ENCODE peak calls at places on chromosomes 5 and 9, in four cellular contexts. One of them, this sample, is unnamed.

GRCh38 chr5:73170522-73170921 is 2.5 kb upstream of the TMEM174 start:
- DNase-seq in K562: peak; percentile 25
- DNase-seq in IMR-90: peak; percentile 7
- DNase-seq in endothelial cell of umbilical vein: peak; percentile 62
- DNase-seq in this sample: peak; percentile 11

GRCh38 chr5:77138981-77139380 is 51.9 kb upstream of the ZBED3 start:
- DNase-seq in endothelial cell of umbilical vein: no peak
- DNase-seq in K562: no peak
- DNase-seq in IMR-90: peak; percentile 10
- DNase-seq in this sample: no peak

GRCh38 chr9:79408617-79409016 is 163.1 kb upstream of the TLE4 start:
- DNase-seq in IMR-90: peak; percentile 47
- DNase-seq in endothelial cell of umbilical vein: no peak
- DNase-seq in K562: no peak
- DNase-seq in this sample: no peak

GRCh38 chr5:172640822-172641358 is at the start of gene NEURL1B:
- DNase-seq in K562: peak; percentile 99
- DNase-seq in endothelial cell of umbilical vein: peak; percentile 33
- DNase-seq in IMR-90: peak; percentile 43
- DNase-seq in this sample: no peak

GRCh38 chr5:16784843-16785791 is 151.0 kb downstream of the MYO10 start:
- DNase-seq in IMR-90: peak; percentile 31
- DNase-seq in K562: no peak
- DNase-seq in endothelial cell of umbilical vein: no peak
- DNase-seq in this sample: no peak

GRCh38 chr5:41510176-41510831 is at the start of gene PLCXD3:
- DNase-seq in K562: no peak
- DNase-seq in IMR-90: no peak
- DNase-seq in endothelial cell of umbilical vein: no peak
- DNase-seq in this sample: no peak

GRCh38 chr9:93024646-93024910 is 33.9 kb upstream of the SUSD3 start:
- DNase-seq in IMR-90: no peak
- DNase-seq in endothelial cell of umbilical vein: no peak
- DNase-seq in K562: no peak
- DNase-seq in this sample: no peak

GRCh38 chr9:135090547-135090946 is 3.1 kb downstream of the OLFM1 start:
- DNase-seq in K562: no peak
- DNase-seq in IMR-90: no peak
- DNase-seq in endothelial cell of umbilical vein: no peak
- DNase-seq in this sample: no peak

GRCh38 chr5:115813719-115814118 is 2.7 kb downstream of the CDO1 start:
- DNase-seq in IMR-90: no peak
- DNase-seq in endothelial cell of umbilical vein: no peak
- DNase-seq in K562: no peak
- DNase-seq in this sample: no peak

GRCh38 chr9:136117291-136118060 is 1.2 kb downstream of the TMEM250 start:
- DNase-seq in endothelial cell of umbilical vein: no peak
- DNase-seq in IMR-90: no peak
- DNase-seq in K562: no peak
- DNase-seq in this sample: no peak

GRCh38 chr9:132409828-132410528 is at the start of gene CFAP77:
- DNase-seq in K562: peak; percentile 41
- DNase-seq in IMR-90: peak; percentile 39
- DNase-seq in endothelial cell of umbilical vein: peak; percentile 52
- DNase-seq in this sample: no peak

GRCh38 chr5:160799160-160799559 is 52.9 kb downstream of the ATP10B start:
- DNase-seq in endothelial cell of umbilical vein: no peak
- DNase-seq in IMR-90: no peak
- DNase-seq in K562: no peak
- DNase-seq in this sample: no peak

GRCh38 chr9:127518091-127518856 is 67.0 kb downstream of the LRSAM1 start:
- DNase-seq in IMR-90: no peak
- DNase-seq in endothelial cell of umbilical vein: peak; percentile 59
- DNase-seq in K562: no peak
- DNase-seq in this sample: no peak

GRCh38 chr9:127520941-127521918 is 69.9 kb downstream of the LRSAM1 start:
- DNase-seq in K562: no peak
- DNase-seq in IMR-90: peak; percentile 83
- DNase-seq in endothelial cell of umbilical vein: peak; percentile 90
- DNase-seq in this sample: no peak

GRCh38 chr9:127517620-127518019 is 66.3 kb downstream of the LRSAM1 start:
- DNase-seq in K562: no peak
- DNase-seq in endothelial cell of umbilical vein: no peak
- DNase-seq in IMR-90: no peak
- DNase-seq in this sample: no peak

GRCh38 chr9:127519301-127520166 is 68.2 kb downstream of the LRSAM1 start:
- DNase-seq in K562: no peak
- DNase-seq in endothelial cell of umbilical vein: peak; percentile 95
- DNase-seq in IMR-90: peak; percentile 98
- DNase-seq in this sample: no peak

GRCh38 chr9:127516835-127517607 is 65.7 kb downstream of the LRSAM1 start:
- DNase-seq in K562: no peak
- DNase-seq in IMR-90: no peak
- DNase-seq in endothelial cell of umbilical vein: no peak
- DNase-seq in this sample: no peak
- H3K9me1 ChIP-seq in K562: no peaks in the 10 kb centered on the region
- H3K9me1 ChIP-seq in IMR-90: peaks cover 27% of the 10 kb centered on the region
- H3K9me1 ChIP-seq in endothelial cell of umbilical vein: no peaks in the 10 kb centered on the region
- H3K9me1 ChIP-seq in this sample: no peaks in the 10 kb centered on the region

GRCh38 chr5:88872971-88873370 is 10.0 kb downstream of the MEF2C start:
- DNase-seq in endothelial cell of umbilical vein: no peak
- DNase-seq in IMR-90: no peak
- DNase-seq in K562: no peak
- DNase-seq in this sample: no peak
- H3K27ac ChIP-seq in endothelial cell of umbilical vein: no peak overlapping the region
- H3K27ac ChIP-seq in IMR-90: no peak overlapping the region
- H3K27ac ChIP-seq in K562: no peak overlapping the region
- H3K27ac ChIP-seq in this sample: no peak overlapping the region

GRCh38 chr5:15538516-15538915 is 38.5 kb downstream of the FBXL7 start:
- DNase-seq in IMR-90: no peak
- DNase-seq in endothelial cell of umbilical vein: no peak
- DNase-seq in K562: no peak
- DNase-seq in this sample: no peak
- H3K9me1 ChIP-seq in IMR-90: no peaks in the 10 kb centered on the region
- H3K9me1 ChIP-seq in endothelial cell of umbilical vein: no peaks in the 10 kb centered on the region
- H3K9me1 ChIP-seq in K562: no peaks in the 10 kb centered on the region
- H3K9me1 ChIP-seq in this sample: no peaks in the 10 kb centered on the region

DNA sequence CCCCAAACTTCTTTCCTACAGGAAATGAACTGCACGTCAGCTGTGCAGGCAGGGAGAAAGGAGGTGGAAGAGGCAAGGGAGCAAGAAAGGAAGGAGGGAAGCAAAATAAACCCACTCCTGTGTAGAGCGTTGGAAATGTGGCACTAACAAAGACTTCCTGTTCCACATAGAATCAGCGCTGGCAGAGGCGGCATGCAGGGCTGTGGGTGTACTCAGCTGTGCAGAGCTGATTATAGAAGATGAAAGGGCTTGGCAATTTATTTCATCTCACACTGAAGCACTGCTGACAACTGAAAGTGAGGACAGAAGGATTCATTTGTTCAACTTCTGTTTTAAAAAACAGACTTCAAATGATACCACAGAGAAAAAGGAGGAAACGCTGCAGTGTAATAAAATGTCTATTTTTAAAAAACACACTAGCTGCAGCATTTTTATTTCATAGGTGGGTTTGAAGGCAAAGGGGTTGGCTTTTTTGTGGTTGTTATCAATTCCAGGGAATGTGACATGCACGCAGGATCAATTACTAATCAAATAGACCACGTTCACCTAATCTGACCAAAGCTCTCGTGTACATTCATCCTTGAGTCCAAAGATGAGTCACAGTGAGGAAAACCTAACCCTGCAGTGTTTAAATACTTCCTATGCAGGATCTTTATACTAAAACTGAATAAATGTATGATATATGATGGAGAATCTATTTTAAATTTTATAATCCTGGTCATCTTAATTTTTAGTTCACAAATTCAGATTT is 583.5 kb downstream of the ZNF608 start:
- DNase-seq in IMR-90: peak; percentile 44
- DNase-seq in K562: no peak
- DNase-seq in endothelial cell of umbilical vein: peak; percentile 59
- DNase-seq in this sample: no peak
- H3K27ac ChIP-seq in IMR-90: no peak overlapping the region
- H3K27ac ChIP-seq in K562: no peak overlapping the region
- H3K27ac ChIP-seq in endothelial cell of umbilical vein: no peak overlapping the region
- H3K27ac ChIP-seq in this sample: no peak overlapping the region

GRCh38 chr9:16755467-16755866 is 115.0 kb downstream of the BNC2 start:
- DNase-seq in IMR-90: no peak
- DNase-seq in K562: no peak
- DNase-seq in endothelial cell of umbilical vein: no peak
- DNase-seq in this sample: no peak
- H3K9me1 ChIP-seq in IMR-90: no peaks in the 10 kb centered on the region
- H3K9me1 ChIP-seq in K562: no peaks in the 10 kb centered on the region
- H3K9me1 ChIP-seq in endothelial cell of umbilical vein: no peaks in the 10 kb centered on the region
- H3K9me1 ChIP-seq in this sample: no peaks in the 10 kb centered on the region

GRCh38 chr9:98482248-98482647 is 226.5 kb downstream of the GABBR2 start:
- DNase-seq in endothelial cell of umbilical vein: no peak
- DNase-seq in K562: no peak
- DNase-seq in IMR-90: no peak
- DNase-seq in this sample: no peak

GRCh38 chr9:98481676-98482075 is 226.2 kb upstream of the TBC1D2 start:
- DNase-seq in endothelial cell of umbilical vein: no peak
- DNase-seq in IMR-90: peak; percentile 39
- DNase-seq in K562: no peak
- DNase-seq in this sample: no peak

GRCh38 chr9:98477884-98478283 is 222.4 kb upstream of the TBC1D2 start:
- DNase-seq in IMR-90: no peak
- DNase-seq in K562: no peak
- DNase-seq in endothelial cell of umbilical vein: no peak
- DNase-seq in this sample: no peak

GRCh38 chr9:98479449-98479848 is 224.0 kb upstream of the TBC1D2 start:
- DNase-seq in K562: no peak
- DNase-seq in endothelial cell of umbilical vein: no peak
- DNase-seq in IMR-90: no peak
- DNase-seq in this sample: no peak

DNA sequence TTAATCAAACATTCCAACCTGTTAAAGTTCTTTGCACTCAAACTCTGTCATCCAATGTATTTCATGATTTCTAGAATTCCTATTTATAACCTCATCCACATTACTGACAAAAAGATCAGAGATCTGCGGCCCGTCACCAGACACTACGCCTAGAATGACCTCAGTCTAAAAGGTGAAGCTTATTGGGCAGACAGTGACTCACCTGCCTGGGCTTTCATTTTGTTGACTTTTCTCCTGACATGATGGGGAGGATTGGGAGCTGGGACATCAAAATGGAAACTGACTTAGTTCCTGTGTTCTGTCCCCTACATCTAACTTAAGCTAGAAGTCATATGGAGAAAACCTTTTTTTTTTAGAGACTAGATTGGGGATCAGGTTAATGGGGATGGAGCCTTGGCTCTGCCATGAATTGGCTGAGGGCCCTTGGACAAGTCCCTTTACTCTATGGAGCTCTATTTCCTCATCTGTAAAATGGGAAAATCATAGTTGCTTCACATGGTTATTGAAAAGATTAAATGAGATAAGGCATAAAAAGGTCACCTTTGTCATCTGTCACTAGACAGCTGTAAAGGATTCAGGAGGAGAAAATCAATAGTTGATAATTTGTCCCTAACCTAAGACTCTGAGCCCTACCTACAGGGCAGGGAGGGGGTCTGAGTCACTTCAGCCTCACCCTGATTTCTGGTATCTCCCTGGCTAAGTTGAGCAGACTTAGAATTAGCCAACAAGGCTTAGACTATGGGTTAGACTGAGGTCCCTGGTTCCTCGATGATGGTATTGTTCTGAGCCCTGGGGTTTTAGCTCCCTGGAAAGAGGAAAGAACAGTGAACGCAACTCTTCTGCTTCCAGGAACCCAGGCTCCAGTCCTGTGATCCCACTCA is 224.8 kb upstream of the TBC1D2 start:
- DNase-seq in IMR-90: peak; percentile 41
- DNase-seq in endothelial cell of umbilical vein: no peak
- DNase-seq in K562: no peak
- DNase-seq in this sample: no peak
- H3K27ac ChIP-seq in IMR-90: no peak overlapping the region
- H3K27ac ChIP-seq in endothelial cell of umbilical vein: no peak overlapping the region
- H3K27ac ChIP-seq in K562: no peak overlapping the region
- H3K27ac ChIP-seq in this sample: no peak overlapping the region